ENCODE peak calls at places on chromosome 21, in eight cellular contexts. J is PC-9; X is thoracic aorta; L is GM06990; D is brain microvascular endothelial cell; M is tibial artery; B is cardiac muscle cell; O is CD8-positive, alpha-beta T cell. N is an unnamed sample. For H3K36me3, the result is how much of the 10 kb centered on the place peaks cover.

GRCh38 chr21:35860181-35860869 is 200.0 kb downstream of the SETD4 start:
- DNase-seq in J (no peak), X (no peak), L (no peak), D (no peak), M (no peak), B (no peak), O (no peak), N (no peak)

GRCh38 chr21:34986561-34987533 is 62.3 kb downstream of the RUNX1 start:
- DNase-seq in J (no peak), X (no peak), L (peak), D (peak), M (no peak), B (no peak), O (peak), N (peak)

GRCh38 chr21:34836103-34836932 is 167.5 kb downstream of the CLIC6 start:
- DNase-seq in J (peak), X (peak), L (no peak), D (peak), M (peak), B (no peak), O (no peak), N (peak)

GRCh38 chr21:23131177-23131576 is 2133.0 kb downstream of the NCAM2 start:
- DNase-seq in J (no peak), X (no peak), L (no peak), D (no peak), M (no peak), B (peak), O (no peak), N (no peak)

GRCh38 chr21:25657140-25657539 is 18.1 kb downstream of the JAM2 start:
- DNase-seq in J (no peak), X (no peak), L (no peak), D (no peak), M (no peak), B (no peak), O (no peak), N (no peak)

GRCh38 chr21:30491963-30492428 is at the start of gene KRTAP19-3:
- DNase-seq in J (no peak), X (no peak), L (no peak), D (no peak), M (no peak), B (no peak), O (no peak), N (no peak)

GRCh38 chr21:23281917-23282316 is 2283.7 kb downstream of the NCAM2 start:
- DNase-seq in J (no peak), X (no peak), L (no peak), D (no peak), M (no peak), B (no peak), O (no peak), N (no peak)

GRCh38 chr21:37753122-37753599 is 163.1 kb downstream of the KCNJ6 start:
- DNase-seq in J (no peak), X (no peak), L (no peak), D (no peak), M (no peak), B (peak), O (no peak), N (no peak)

GRCh38 chr21:38913120-38913975 is 107.6 kb downstream of the ETS2 start:
- DNase-seq in J (peak), X (peak), L (peak), D (no peak), M (peak), B (peak), O (no peak), N (no peak)

GRCh38 chr21:15731243-15731613 is 1.4 kb downstream of the USP25 start:
- DNase-seq in J (peak), X (no peak), L (no peak), D (no peak), M (no peak), B (no peak), O (no peak), N (no peak)

GRCh38 chr21:36454079-36454478 is 25.8 kb downstream of the CLDN14 start:
- DNase-seq in J (no peak), X (no peak), L (no peak), D (no peak), M (no peak), B (no peak), O (no peak), N (no peak)

GRCh38 chr21:42736646-42737350 is 83.4 kb downstream of the PDE9A start:
- DNase-seq in J (no peak), X (no peak), L (no peak), D (no peak), M (no peak), B (no peak), O (no peak), N (no peak)

GRCh38 chr21:29258626-29259335 is 39.9 kb upstream of the BACH1 start:
- DNase-seq in J (peak), X (no peak), L (no peak), D (peak), M (no peak), B (no peak), O (no peak), N (peak)

GRCh38 chr21:28543975-28544374 is 448.7 kb downstream of the LTN1 start:
- DNase-seq in J (no peak), X (no peak), L (no peak), D (no peak), M (no peak), B (no peak), O (no peak), N (no peak)

GRCh38 chr21:37225440-37225839 is 41.7 kb downstream of the VPS26C start:
- DNase-seq in J (no peak), X (no peak), L (no peak), D (no peak), M (no peak), B (no peak), O (peak), N (no peak)

GRCh38 chr21:42561742-42562141 is 48.1 kb downstream of the SLC37A1 start:
- DNase-seq in J (no peak), X (no peak), L (peak), D (no peak), M (peak), B (no peak), O (no peak), N (no peak)

GRCh38 chr21:34846601-34847112 is 177.9 kb downstream of the CLIC6 start:
- DNase-seq in J (peak), X (no peak), L (no peak), D (peak), M (no peak), B (peak), O (no peak), N (peak)

GRCh38 chr21:16587671-16588379 is 858.0 kb downstream of the USP25 start:
- DNase-seq in J (peak), X (no peak), L (no peak), D (no peak), M (peak), B (no peak), O (no peak), N (no peak)

GRCh38 chr21:22063140-22063539 is 1064.9 kb downstream of the NCAM2 start:
- DNase-seq in J (no peak), X (no peak), L (no peak), D (no peak), M (no peak), B (no peak), O (no peak), N (no peak)

GRCh38 chr21:34969431-34970036 is 79.6 kb downstream of the RUNX1 start:
- DNase-seq in J (no peak), X (no peak), L (no peak), D (no peak), M (no peak), B (no peak), O (no peak), N (no peak)

GRCh38 chr21:34688145-34688544 is 19.4 kb downstream of the CLIC6 start:
- DNase-seq in J (no peak), X (no peak), L (no peak), D (peak), M (no peak), B (no peak), O (no peak), N (no peak)

GRCh38 chr21:35470522-35470921 is 421.4 kb upstream of the RUNX1 start:
- DNase-seq in J (no peak), X (no peak), L (no peak), D (no peak), M (no peak), B (no peak), O (no peak), N (no peak)

GRCh38 chr21:29018540-29018939 is 609 bp downstream of the RWDD2B start:
- DNase-seq in J (no peak), X (no peak), L (no peak), D (no peak), M (no peak), B (no peak), O (no peak), N (no peak)

GRCh38 chr21:37159949-37160348 is 86.9 kb downstream of the TTC3 start:
- DNase-seq in J (no peak), X (no peak), L (no peak), D (no peak), M (no peak), B (no peak), O (no peak), N (no peak)

GRCh38 chr21:36250423-36251075 is 69.4 kb upstream of the MORC3 start:
- DNase-seq in J (no peak), X (no peak), L (no peak), D (no peak), M (no peak), B (no peak), O (no peak), N (no peak)

GRCh38 chr21:17492415-17493168 is 20.3 kb upstream of the CXADR start:
- DNase-seq in J (peak), X (no peak), L (no peak), D (no peak), M (no peak), B (no peak), O (no peak), N (no peak)

GRCh38 chr21:38492002-38492401 is 6.3 kb downstream of the ERG start:
- DNase-seq in J (no peak), X (no peak), L (no peak), D (no peak), M (no peak), B (no peak), O (no peak), N (no peak)

GRCh38 chr21:29077651-29078090 is 4.2 kb upstream of the CCT8 start:
- DNase-seq in J (no peak), X (no peak), L (peak), D (no peak), M (no peak), B (no peak), O (no peak), N (no peak)

GRCh38 chr21:43703068-43703880 is 15.7 kb upstream of the PDXK start:
- DNase-seq in J (no peak), X (no peak), L (no peak), D (peak), M (no peak), B (peak), O (peak), N (no peak)

GRCh38 chr21:35338881-35339632 is 290.0 kb upstream of the RUNX1 start:
- DNase-seq in J (no peak), X (no peak), L (no peak), D (no peak), M (no peak), B (no peak), O (no peak), N (no peak)

GRCh38 chr21:15631342-15631741 is 98.4 kb upstream of the USP25 start:
- DNase-seq in J (no peak), X (no peak), L (no peak), D (peak), M (no peak), B (no peak), O (no peak), N (peak)

GRCh38 chr21:15976807-15977206 is 247.0 kb downstream of the USP25 start:
- DNase-seq in J (no peak), X (no peak), L (no peak), D (no peak), M (no peak), B (peak), O (no peak), N (no peak)

GRCh38 chr21:36847189-36847588 is 119.3 kb downstream of the HLCS start:
- DNase-seq in J (peak), X (no peak), L (no peak), D (peak), M (no peak), B (no peak), O (no peak), N (peak)

GRCh38 chr21:17688912-17689874 is 76.5 kb upstream of the BTG3 start:
- DNase-seq in J (peak), X (no peak), L (peak), D (peak), M (no peak), B (no peak), O (peak), N (peak)

GRCh38 chr21:36048357-36048756 is 12.0 kb downstream of the SETD4 start:
- DNase-seq in J (no peak), X (no peak), L (no peak), D (no peak), M (no peak), B (no peak), O (no peak), N (no peak)

DNA sequence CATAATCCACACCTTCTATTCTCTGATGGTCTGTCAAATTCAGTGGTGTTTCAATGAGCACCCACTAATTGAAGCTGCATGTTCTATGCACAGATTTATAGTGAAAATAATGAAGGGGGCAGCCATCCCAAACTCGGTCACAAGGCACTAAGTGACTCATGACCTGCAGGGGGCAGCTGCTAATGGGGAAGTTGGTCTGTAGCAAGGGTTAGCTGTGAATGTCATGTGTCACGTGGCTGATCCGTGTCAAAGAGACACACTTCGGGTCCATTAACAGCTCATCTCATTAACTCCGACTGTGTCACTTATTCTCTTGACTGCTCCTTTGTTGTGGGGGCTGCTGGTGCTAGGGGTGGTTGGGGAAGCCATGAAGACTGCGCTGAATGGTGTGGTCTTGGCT is 306.6 kb downstream of the PCP4 start:
- DNase-seq in J (no peak), X (no peak), L (no peak), D (no peak), M (no peak), B (no peak), O (no peak), N (no peak)
- TF ChIP-seq CTCF in J (no peak), X (no peak), L (no peak), D (no peak), M (no peak), B (no peak), O (no peak), N (no peak)

GRCh38 chr21:33432496-33432895 is 29.3 kb downstream of the IFNGR2 start:
- DNase-seq in J (no peak), X (no peak), L (no peak), D (no peak), M (no peak), B (no peak), O (no peak), N (no peak)

GRCh38 chr21:33437140-33437539 is 33.9 kb downstream of the IFNGR2 start:
- DNase-seq in J (no peak), X (no peak), L (no peak), D (no peak), M (no peak), B (no peak), O (no peak), N (no peak)

GRCh38 chr21:33433001-33433400 is 29.8 kb downstream of the IFNGR2 start:
- DNase-seq in J (no peak), X (no peak), L (no peak), D (no peak), M (no peak), B (no peak), O (no peak), N (no peak)

GRCh38 chr21:33433425-33434114 is 30.4 kb downstream of the IFNGR2 start:
- DNase-seq in J (no peak), X (no peak), L (no peak), D (no peak), M (peak), B (no peak), O (no peak), N (no peak)

GRCh38 chr21:33434770-33435360 is 31.7 kb downstream of the IFNGR2 start:
- DNase-seq in J (peak), X (no peak), L (peak), D (peak), M (no peak), B (no peak), O (no peak), N (peak)
- H3K36me3 ChIP-seq in J (under half), X (under half), L (under half), D (half or more), M (half or more), B (half or more), O (under half), N (under half)

DNA sequence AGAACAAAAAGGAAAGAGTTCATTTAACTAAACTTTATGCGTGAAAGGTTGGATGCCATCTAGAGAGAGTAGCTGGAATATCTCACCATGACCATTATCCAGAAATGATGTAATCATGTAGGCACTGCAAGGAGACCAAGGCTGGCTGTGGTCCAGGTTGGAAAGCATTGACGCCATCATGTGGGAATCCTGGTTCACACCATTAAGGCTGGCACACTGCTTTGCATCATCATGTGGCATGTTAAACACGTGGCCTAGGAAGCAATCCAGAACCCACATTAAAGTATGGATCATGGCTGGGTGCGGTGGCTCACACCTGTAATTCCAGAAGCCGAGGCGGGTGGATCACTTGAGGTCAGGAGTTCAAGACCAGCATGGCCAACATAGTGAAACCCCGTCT is 4.3 kb downstream of the ADAMTS1 start:
- DNase-seq in J (no peak), X (peak), L (no peak), D (peak), M (peak), B (no peak), O (no peak), N (no peak)
- H3K4me3 ChIP-seq in J (no peak), X (peak), L (no peak), D (no peak), M (peak), B (peak), O (no peak), N (no peak)

GRCh38 chr21:14382835-14383595 is at the start of gene HSPA13:
- DNase-seq in J (peak), X (peak), L (peak), D (peak), M (peak), B (peak), O (peak), N (peak)
- TF ChIP-seq CTCF in J (no peak), X (no peak), L (no peak), D (peak), M (no peak), B (no peak), O (no peak), N (peak)

DNA sequence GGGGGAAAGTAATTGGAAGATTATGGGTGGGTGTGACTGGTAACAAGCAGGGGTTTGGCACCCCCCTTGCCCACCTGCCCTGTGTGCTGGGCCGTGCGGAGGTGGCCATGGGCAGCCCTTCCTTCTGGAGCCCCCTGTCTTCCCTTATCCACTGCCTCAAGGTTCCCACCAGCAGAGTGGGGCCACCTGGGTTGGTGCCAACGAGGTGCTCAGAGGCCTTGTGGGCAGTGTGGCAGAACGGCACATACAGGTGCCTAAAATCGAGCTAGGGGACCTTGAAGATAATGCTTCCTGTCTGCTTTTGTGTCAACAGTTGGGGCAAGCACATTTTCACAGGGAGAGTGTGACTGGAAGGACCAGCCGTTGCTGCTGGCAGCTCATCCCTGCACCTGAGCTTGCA is 161.8 kb downstream of the PCBP3 start:
- DNase-seq in J (no peak), X (no peak), L (no peak), D (no peak), M (no peak), B (no peak), O (no peak), N (no peak)
- H3K36me3 ChIP-seq in J (under half), X (under half), L (under half), D (under half), M (under half), B (under half), O (under half), N (under half)

DNA sequence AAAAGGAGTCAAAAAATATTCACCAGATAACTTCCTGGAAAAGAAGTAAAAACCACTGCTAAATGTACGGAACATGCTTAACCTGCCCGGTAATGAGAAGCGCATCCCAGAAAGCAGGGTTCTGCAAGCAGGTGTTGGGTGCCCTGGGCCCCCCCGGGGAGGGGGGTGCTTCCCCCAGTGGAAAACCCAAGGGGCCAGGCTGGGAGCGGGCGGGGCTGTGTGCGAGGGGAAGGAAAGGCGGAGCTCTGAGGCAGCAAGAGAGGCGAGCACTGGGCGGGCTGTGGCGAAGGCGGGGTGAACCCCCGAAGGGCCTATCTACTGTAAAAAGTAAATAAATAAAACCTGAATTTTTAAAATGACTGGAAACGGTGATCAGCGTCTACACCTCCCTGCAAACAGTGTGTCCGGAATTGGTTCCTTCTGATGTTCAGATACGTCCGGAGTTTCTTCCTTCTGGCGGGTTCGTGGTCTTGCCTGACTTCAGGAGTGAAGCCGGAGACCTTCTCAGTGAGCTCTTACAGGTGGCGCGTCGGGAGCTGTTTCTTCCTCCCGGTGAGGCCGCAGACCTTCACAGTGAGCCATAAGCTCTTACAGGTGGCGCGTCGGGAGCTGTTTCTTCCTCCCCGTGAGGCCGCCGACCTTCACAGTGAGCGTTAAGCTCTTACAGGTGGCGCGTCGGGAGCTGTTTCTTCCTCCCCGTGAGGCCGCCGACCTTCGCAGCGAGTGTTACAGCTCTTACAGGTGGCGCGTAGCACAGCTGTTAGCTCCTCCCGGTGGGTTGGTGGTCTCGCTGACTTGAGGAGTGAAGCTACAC is 13.4 kb downstream of the FTCD start:
- DNase-seq in J (no peak), X (no peak), L (no peak), D (no peak), M (no peak), B (no peak), O (no peak), N (no peak)
- H3K4me3 ChIP-seq in J (no peak), X (no peak), L (no peak), D (no peak), M (no peak), B (peak), O (no peak), N (no peak)

DNA sequence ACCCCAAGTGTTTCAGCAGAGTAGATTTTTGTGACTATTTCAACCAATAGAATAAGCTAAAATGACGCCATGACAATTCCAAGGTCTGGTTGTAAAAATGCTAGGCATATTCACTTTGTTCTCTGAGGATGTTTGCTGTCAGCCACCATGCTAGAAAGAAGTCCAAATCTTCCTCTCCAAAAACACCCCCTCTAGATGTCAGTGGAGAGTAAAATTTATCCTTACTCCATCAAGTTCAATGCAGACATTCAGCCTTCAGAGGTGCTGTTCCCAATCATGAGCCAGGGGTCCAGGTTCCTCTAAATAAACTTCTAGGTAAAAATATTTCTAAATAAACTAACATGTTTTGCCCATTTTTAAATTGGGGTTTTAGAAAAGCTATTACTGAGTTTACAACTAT is 395.4 kb upstream of the ADAMTS5 start:
- DNase-seq in J (no peak), X (no peak), L (no peak), D (no peak), M (no peak), B (no peak), O (no peak), N (no peak)
- TF ChIP-seq CTCF in J (no peak), X (no peak), L (no peak), D (peak), M (peak), B (peak), O (no peak), N (no peak)

N was measured in kidney epithelial cell.